ENCODE peak calls at places on chromosomes 6 and 20, in four cellular contexts. O, I, Z and E are unnamed samples.

GRCh38 chr6:159608961-159609673 is 83.9 kb downstream of the SOD2 start:
- DNase-seq in O (no peak), I (peak; percentile 79), Z (no peak), E (no peak)

GRCh38 chr6:154555075-154555677 is 44.7 kb upstream of the CNKSR3 start:
- DNase-seq in O (peak; percentile 50), I (no peak), Z (peak; percentile 25), E (no peak)

GRCh38 chr6:13591205-13591921 is 17.0 kb downstream of the SIRT5 start:
- DNase-seq in O (no peak), I (no peak), Z (no peak), E (no peak)

GRCh38 chr20:9919271-9920014 is 80.6 kb upstream of the PAK5 start:
- DNase-seq in O (no peak), I (no peak), Z (no peak), E (no peak)

GRCh38 chr6:93580441-93580840 is 161.1 kb upstream of the EPHA7 start:
- DNase-seq in O (no peak), I (peak; percentile 12), Z (no peak), E (no peak)

GRCh38 chr6:80769101-80769500 is 662.6 kb downstream of the BCKDHB start:
- DNase-seq in O (no peak), I (no peak), Z (no peak), E (no peak)

GRCh38 chr20:25389858-25390537 is 637 bp downstream of the ABHD12 start:
- DNase-seq in O (peak; percentile 40), I (peak; percentile 61), Z (peak; percentile 57), E (no peak)

GRCh38 chr20:45019764-45020126 is 53.4 kb downstream of the STK4 start:
- DNase-seq in O (no peak), I (no peak), Z (no peak), E (no peak)

GRCh38 chr20:14921546-14921945 is 584.1 kb upstream of the FLRT3 start:
- DNase-seq in O (no peak), I (no peak), Z (no peak), E (no peak)

GRCh38 chr6:46628976-46629375 is 23.6 kb downstream of the CYP39A1 start:
- DNase-seq in O (no peak), I (no peak), Z (no peak), E (no peak)

GRCh38 chr6:157411368-157411767 is 30.4 kb downstream of the ZDHHC14 start:
- DNase-seq in O (no peak), I (no peak), Z (no peak), E (no peak)

GRCh38 chr6:6891949-6892461 is 215.8 kb upstream of the RREB1 start:
- DNase-seq in O (no peak), I (no peak), Z (no peak), E (no peak)

GRCh38 chr6:124968401-124968800 is 6.2 kb downstream of the RNF217 start:
- DNase-seq in O (no peak), I (peak; percentile 17), Z (no peak), E (no peak)

GRCh38 chr20:45300961-45301360 is 5.7 kb upstream of the RBPJL start:
- DNase-seq in O (no peak), I (peak; percentile 89), Z (no peak), E (no peak)

GRCh38 chr6:8236956-8237355 is 134.6 kb upstream of the EEF1E1 start:
- DNase-seq in O (no peak), I (no peak), Z (no peak), E (no peak)

GRCh38 chr6:81439417-81439816 is 313.1 kb downstream of the TENT5A start:
- DNase-seq in O (no peak), I (no peak), Z (no peak), E (no peak)

GRCh38 chr6:66796987-66797386 is 1090.0 kb upstream of the EYS start:
- DNase-seq in O (no peak), I (no peak), Z (no peak), E (no peak)

GRCh38 chr6:108689279-108690161 is 128.8 kb downstream of the FOXO3 start:
- DNase-seq in O (peak; percentile 42), I (no peak), Z (peak; percentile 98), E (no peak)

GRCh38 chr6:148629197-148629909 is 117.5 kb upstream of the UST start:
- DNase-seq in O (no peak), I (peak; percentile 21), Z (no peak), E (no peak)

GRCh38 chr6:158801655-158802294 is 17.4 kb downstream of the EZR start:
- DNase-seq in O (peak; percentile 83), I (no peak), Z (peak; percentile 85), E (no peak)

GRCh38 chr20:2805682-2806350 is 5.4 kb upstream of the CPXM1 start:
- DNase-seq in O (no peak), I (peak; percentile 62), Z (no peak), E (no peak)

GRCh38 chr6:168828800-168829199 is 387.8 kb downstream of the SMOC2 start:
- DNase-seq in O (no peak), I (no peak), Z (no peak), E (no peak)

GRCh38 chr6:3022765-3023662 is 23.3 kb downstream of the NQO2 start:
- DNase-seq in O (peak; percentile 46), I (peak; percentile 64), Z (no peak), E (no peak)

GRCh38 chr20:58179432-58180099 is 48.9 kb downstream of the ANKRD60 start:
- DNase-seq in O (peak; percentile 62), I (peak; percentile 80), Z (peak; percentile 34), E (no peak)

GRCh38 chr6:113649916-113650609 is 207.1 kb upstream of the MARCKS start:
- DNase-seq in O (no peak), I (no peak), Z (no peak), E (no peak)

GRCh38 chr6:21323577-21323976 is 270.0 kb upstream of the SOX4 start:
- DNase-seq in O (no peak), I (no peak), Z (no peak), E (no peak)

GRCh38 chr6:1263039-1263849 is 48.7 kb upstream of the FOXQ1 start:
- DNase-seq in O (no peak), I (peak; percentile 44), Z (no peak), E (no peak)

GRCh38 chr6:17940151-17940791 is 47.2 kb downstream of the KIF13A start:
- DNase-seq in O (no peak), I (peak; percentile 44), Z (no peak), E (no peak)

GRCh38 chr6:11043961-11044711 is at the start of gene ELOVL2:
- DNase-seq in O (no peak), I (peak; percentile 76), Z (peak; percentile 40), E (no peak)

GRCh38 chr6:147222160-147222838 is 18.1 kb downstream of the STXBP5 start:
- DNase-seq in O (no peak), I (peak; percentile 49), Z (no peak), E (no peak)

GRCh38 chr6:10531513-10531912 is 10.4 kb downstream of the GCNT2 start:
- DNase-seq in O (no peak), I (no peak), Z (no peak), E (no peak)

GRCh38 chr6:160217073-160217472 is 41.5 kb downstream of the SLC22A2 start:
- DNase-seq in O (no peak), I (no peak), Z (no peak), E (no peak)

GRCh38 chr6:66556936-66557335 is 849.9 kb upstream of the EYS start:
- DNase-seq in O (no peak), I (no peak), Z (no peak), E (no peak)

GRCh38 chr20:14264869-14265268 is 72.5 kb downstream of the FLRT3 start:
- DNase-seq in O (no peak), I (peak; percentile 52), Z (no peak), E (no peak)

GRCh38 chr20:45765980-45766379 is 25.7 kb downstream of the WFDC3 start:
- DNase-seq in O (no peak), I (peak; percentile 6), Z (no peak), E (no peak)

GRCh38 chr6:136184738-136185137 is 65.4 kb downstream of the MTFR2 start:
- DNase-seq in O (no peak), I (no peak), Z (no peak), E (no peak)

GRCh38 chr6:31142356-31142755 is 3.5 kb upstream of the PSORS1C2 start:
- DNase-seq in O (no peak), I (no peak), Z (no peak), E (no peak)

GRCh38 chr20:21511850-21512633 is 1.8 kb downstream of the NKX2-2 start:
- DNase-seq in O (no peak), I (peak; percentile 71), Z (no peak), E (no peak)

GRCh38 chr20:21510414-21510971 is 3.4 kb downstream of the NKX2-2 start:
- DNase-seq in O (no peak), I (peak; percentile 64), Z (no peak), E (no peak)

GRCh38 chr20:21509597-21510331 is 4.1 kb downstream of the NKX2-2 start:
- DNase-seq in O (no peak), I (peak; percentile 75), Z (no peak), E (no peak)

GRCh38 chr20:21511485-21511849 is 2.4 kb downstream of the NKX2-2 start:
- DNase-seq in O (no peak), I (peak; percentile 45), Z (no peak), E (no peak)

DNA sequence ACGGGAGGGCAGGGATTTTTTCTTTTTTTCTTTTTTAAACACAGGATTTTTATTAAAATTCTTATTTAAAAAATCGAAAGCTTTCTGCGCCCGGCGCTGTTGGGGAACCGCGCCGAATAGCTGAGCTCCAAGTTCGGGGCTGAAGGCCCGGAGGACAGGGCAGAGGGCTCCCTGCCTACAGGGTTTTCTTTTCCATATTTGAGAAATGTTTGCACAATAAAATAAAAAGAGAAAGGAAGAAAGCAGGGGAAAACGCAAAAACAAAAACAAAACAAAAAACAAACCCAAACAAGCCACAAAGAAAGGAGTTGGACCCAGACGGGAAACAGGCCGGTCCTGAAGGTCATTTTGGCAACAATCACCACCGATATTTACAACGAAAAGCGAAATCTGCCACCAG is 2.9 kb downstream of the NKX2-2 start:
- DNase-seq in O (no peak), I (no peak), Z (no peak), E (no peak)
- H3K27me3 ChIP-seq in O (peaks cover 99% of the 10 kb centered on the region), I (peaks cover 91% of the 10 kb centered on the region), Z (peaks cover 31% of the 10 kb centered on the region), E (peaks cover 27% of the 10 kb centered on the region)

GRCh38 chr20:50410343-50410742 is 99.8 kb upstream of the PTPN1 start:
- DNase-seq in O (no peak), I (no peak), Z (no peak), E (no peak)

GRCh38 chr20:50405915-50406609 is 104.1 kb upstream of the PTPN1 start:
- DNase-seq in O (no peak), I (no peak), Z (no peak), E (no peak)

GRCh38 chr20:50406610-50407136 is 103.5 kb upstream of the PTPN1 start:
- DNase-seq in O (no peak), I (no peak), Z (no peak), E (no peak)

GRCh38 chr20:50409495-50409894 is 100.7 kb upstream of the PTPN1 start:
- DNase-seq in O (no peak), I (no peak), Z (peak; percentile 58), E (no peak)

GRCh38 chr20:50408526-50409364 is 101.4 kb upstream of the PTPN1 start:
- DNase-seq in O (no peak), I (no peak), Z (no peak), E (no peak)
- H3K4me1 ChIP-seq in O (no peaks in the 10 kb centered on the region), I (peaks cover 9% of the 10 kb centered on the region), Z (peaks cover 23% of the 10 kb centered on the region), E (peaks cover 13% of the 10 kb centered on the region)

DNA sequence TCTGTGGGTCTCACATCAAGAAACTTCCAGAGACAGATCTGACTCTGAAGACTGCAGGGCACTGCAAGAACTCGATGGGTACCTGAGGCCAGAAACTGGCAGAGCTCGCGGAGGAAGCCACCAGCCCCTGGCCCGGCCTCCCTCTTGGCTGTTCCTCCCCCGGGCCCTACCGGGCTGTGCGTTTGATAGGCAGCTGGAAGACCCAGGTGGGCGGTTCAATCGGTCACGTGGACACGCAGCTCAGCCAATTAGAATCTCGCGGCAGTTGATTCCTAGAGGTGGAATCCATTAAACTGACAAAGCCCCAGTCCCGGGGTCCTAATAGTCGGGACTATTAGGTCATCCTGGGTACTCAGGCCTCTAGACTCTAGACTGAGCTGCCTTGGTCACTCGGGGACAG is 154.2 kb upstream of the PROKR2 start:
- DNase-seq in O (no peak), I (no peak), Z (no peak), E (no peak)
- H3K4me3 ChIP-seq in O (no peak overlapping the region), I (no peak overlapping the region), Z (no peak overlapping the region), E (no peak overlapping the region)

GRCh38 chr20:62437985-62438384 is 10.6 kb upstream of the RBBP8NL start:
- DNase-seq in O (no peak), I (peak; percentile 48), Z (no peak), E (no peak)
- H3K27me3 ChIP-seq in O (no peaks in the 10 kb centered on the region), I (no peaks in the 10 kb centered on the region), Z (no peaks in the 10 kb centered on the region), E (no peaks in the 10 kb centered on the region)